ENCODE peak calls at places on chromosomes 16 and 17, in ten cellular contexts. One of them, this sample, is unnamed.

GRCh38 chr16:53433930-53434435 is 288 bp upstream of the RBL2 start:
- DNase-seq in colonic mucosa: no peak
- DNase-seq in transverse colon: no peak
- DNase-seq in naive thymus-derived CD4-positive, alpha-beta T cell: no peak
- DNase-seq in breast epithelium: no peak
- DNase-seq in right lobe of liver: no peak
- DNase-seq in HL-60: peak; percentile 82
- DNase-seq in ovary: no peak
- DNase-seq in spleen: no peak
- DNase-seq in fibroblast of lung: peak; percentile 84
- DNase-seq in this sample: no peak

GRCh38 chr16:20903889-20904506 is 3.4 kb downstream of the LYRM1 start:
- DNase-seq in colonic mucosa: no peak
- DNase-seq in transverse colon: no peak
- DNase-seq in naive thymus-derived CD4-positive, alpha-beta T cell: no peak
- DNase-seq in breast epithelium: no peak
- DNase-seq in right lobe of liver: no peak
- DNase-seq in HL-60: no peak
- DNase-seq in ovary: no peak
- DNase-seq in spleen: no peak
- DNase-seq in fibroblast of lung: no peak
- DNase-seq in this sample: no peak

GRCh38 chr16:12362482-12363458 is 386.2 kb downstream of the SNX29 start:
- DNase-seq in colonic mucosa: peak; percentile 27
- DNase-seq in transverse colon: no peak
- DNase-seq in naive thymus-derived CD4-positive, alpha-beta T cell: no peak
- DNase-seq in breast epithelium: no peak
- DNase-seq in right lobe of liver: no peak
- DNase-seq in HL-60: no peak
- DNase-seq in ovary: no peak
- DNase-seq in spleen: no peak
- DNase-seq in fibroblast of lung: no peak
- DNase-seq in this sample: no peak

GRCh38 chr17:10879110-10879509 is 41.2 kb upstream of the PIRT start:
- DNase-seq in colonic mucosa: peak; percentile 45
- DNase-seq in transverse colon: peak; percentile 59
- DNase-seq in naive thymus-derived CD4-positive, alpha-beta T cell: no peak
- DNase-seq in breast epithelium: no peak
- DNase-seq in right lobe of liver: no peak
- DNase-seq in HL-60: peak; percentile 28
- DNase-seq in ovary: no peak
- DNase-seq in spleen: no peak
- DNase-seq in fibroblast of lung: no peak
- DNase-seq in this sample: no peak

GRCh38 chr17:45451131-45451530 is 18.5 kb upstream of the ARHGAP27 start:
- DNase-seq in colonic mucosa: no peak
- DNase-seq in transverse colon: no peak
- DNase-seq in naive thymus-derived CD4-positive, alpha-beta T cell: no peak
- DNase-seq in breast epithelium: no peak
- DNase-seq in right lobe of liver: no peak
- DNase-seq in HL-60: no peak
- DNase-seq in ovary: no peak
- DNase-seq in spleen: peak; percentile 74
- DNase-seq in fibroblast of lung: no peak
- DNase-seq in this sample: no peak

GRCh38 chr16:49085689-49086088 is 195.9 kb downstream of the CBLN1 start:
- DNase-seq in colonic mucosa: no peak
- DNase-seq in transverse colon: no peak
- DNase-seq in naive thymus-derived CD4-positive, alpha-beta T cell: no peak
- DNase-seq in breast epithelium: no peak
- DNase-seq in right lobe of liver: no peak
- DNase-seq in HL-60: no peak
- DNase-seq in ovary: no peak
- DNase-seq in spleen: no peak
- DNase-seq in fibroblast of lung: no peak
- DNase-seq in this sample: no peak

GRCh38 chr16:15653227-15653626 is 3.2 kb downstream of the NDE1 start:
- DNase-seq in colonic mucosa: no peak
- DNase-seq in transverse colon: peak; percentile 20
- DNase-seq in naive thymus-derived CD4-positive, alpha-beta T cell: no peak
- DNase-seq in breast epithelium: no peak
- DNase-seq in right lobe of liver: no peak
- DNase-seq in HL-60: no peak
- DNase-seq in ovary: no peak
- DNase-seq in spleen: no peak
- DNase-seq in fibroblast of lung: peak; percentile 99
- DNase-seq in this sample: no peak

GRCh38 chr16:19086322-19087199 is 19.1 kb downstream of the COQ7 start:
- DNase-seq in colonic mucosa: peak; percentile 91
- DNase-seq in transverse colon: peak; percentile 90
- DNase-seq in naive thymus-derived CD4-positive, alpha-beta T cell: peak; percentile 81
- DNase-seq in breast epithelium: peak; percentile 80
- DNase-seq in right lobe of liver: peak; percentile 87
- DNase-seq in HL-60: peak; percentile 72
- DNase-seq in ovary: peak; percentile 85
- DNase-seq in spleen: peak; percentile 96
- DNase-seq in fibroblast of lung: peak; percentile 97
- DNase-seq in this sample: no peak

GRCh38 chr16:27254262-27254811 is 14.2 kb downstream of the NSMCE1 start:
- DNase-seq in colonic mucosa: no peak
- DNase-seq in transverse colon: no peak
- DNase-seq in naive thymus-derived CD4-positive, alpha-beta T cell: no peak
- DNase-seq in breast epithelium: no peak
- DNase-seq in right lobe of liver: no peak
- DNase-seq in HL-60: no peak
- DNase-seq in ovary: no peak
- DNase-seq in spleen: no peak
- DNase-seq in fibroblast of lung: no peak
- DNase-seq in this sample: no peak

GRCh38 chr16:4499196-4499555 is 23.0 kb downstream of the HMOX2 start:
- DNase-seq in colonic mucosa: no peak
- DNase-seq in transverse colon: no peak
- DNase-seq in naive thymus-derived CD4-positive, alpha-beta T cell: no peak
- DNase-seq in breast epithelium: no peak
- DNase-seq in right lobe of liver: no peak
- DNase-seq in HL-60: no peak
- DNase-seq in ovary: no peak
- DNase-seq in spleen: no peak
- DNase-seq in fibroblast of lung: no peak
- DNase-seq in this sample: no peak

GRCh38 chr17:5219536-5219935 is 15.1 kb downstream of the SCIMP start:
- DNase-seq in colonic mucosa: no peak
- DNase-seq in transverse colon: no peak
- DNase-seq in naive thymus-derived CD4-positive, alpha-beta T cell: no peak
- DNase-seq in breast epithelium: no peak
- DNase-seq in right lobe of liver: peak; percentile 8
- DNase-seq in HL-60: no peak
- DNase-seq in ovary: no peak
- DNase-seq in spleen: peak; percentile 6
- DNase-seq in fibroblast of lung: no peak
- DNase-seq in this sample: no peak

GRCh38 chr16:84538441-84538840 is 34.0 kb upstream of the MEAK7 start:
- DNase-seq in colonic mucosa: no peak
- DNase-seq in transverse colon: no peak
- DNase-seq in naive thymus-derived CD4-positive, alpha-beta T cell: no peak
- DNase-seq in breast epithelium: no peak
- DNase-seq in right lobe of liver: no peak
- DNase-seq in HL-60: no peak
- DNase-seq in ovary: no peak
- DNase-seq in spleen: peak; percentile 9
- DNase-seq in fibroblast of lung: no peak
- DNase-seq in this sample: no peak

GRCh38 chr16:57696240-57696639 is 1.6 kb downstream of the DRC7 start:
- DNase-seq in colonic mucosa: no peak
- DNase-seq in transverse colon: no peak
- DNase-seq in naive thymus-derived CD4-positive, alpha-beta T cell: no peak
- DNase-seq in breast epithelium: no peak
- DNase-seq in right lobe of liver: no peak
- DNase-seq in HL-60: no peak
- DNase-seq in ovary: no peak
- DNase-seq in spleen: no peak
- DNase-seq in fibroblast of lung: no peak
- DNase-seq in this sample: no peak

GRCh38 chr17:42642377-42642776 is 16.7 kb upstream of the TUBG2 start:
- DNase-seq in colonic mucosa: no peak
- DNase-seq in transverse colon: no peak
- DNase-seq in naive thymus-derived CD4-positive, alpha-beta T cell: no peak
- DNase-seq in breast epithelium: no peak
- DNase-seq in right lobe of liver: no peak
- DNase-seq in HL-60: no peak
- DNase-seq in ovary: no peak
- DNase-seq in spleen: no peak
- DNase-seq in fibroblast of lung: no peak
- DNase-seq in this sample: no peak

GRCh38 chr17:80720624-80721577 is 176.3 kb downstream of the RPTOR start:
- DNase-seq in colonic mucosa: no peak
- DNase-seq in transverse colon: peak; percentile 37
- DNase-seq in naive thymus-derived CD4-positive, alpha-beta T cell: no peak
- DNase-seq in breast epithelium: no peak
- DNase-seq in right lobe of liver: no peak
- DNase-seq in HL-60: no peak
- DNase-seq in ovary: no peak
- DNase-seq in spleen: no peak
- DNase-seq in fibroblast of lung: peak; percentile 62
- DNase-seq in this sample: no peak

GRCh38 chr17:83170571-83171260 is 91.3 kb downstream of the METRNL start:
- DNase-seq in colonic mucosa: no peak
- DNase-seq in transverse colon: no peak
- DNase-seq in naive thymus-derived CD4-positive, alpha-beta T cell: no peak
- DNase-seq in breast epithelium: peak; percentile 9
- DNase-seq in right lobe of liver: no peak
- DNase-seq in HL-60: no peak
- DNase-seq in ovary: no peak
- DNase-seq in spleen: no peak
- DNase-seq in fibroblast of lung: no peak
- DNase-seq in this sample: no peak

GRCh38 chr17:80640379-80641071 is 95.9 kb downstream of the RPTOR start:
- DNase-seq in colonic mucosa: no peak
- DNase-seq in transverse colon: no peak
- DNase-seq in naive thymus-derived CD4-positive, alpha-beta T cell: no peak
- DNase-seq in breast epithelium: no peak
- DNase-seq in right lobe of liver: no peak
- DNase-seq in HL-60: no peak
- DNase-seq in ovary: no peak
- DNase-seq in spleen: no peak
- DNase-seq in fibroblast of lung: no peak
- DNase-seq in this sample: no peak

DNA sequence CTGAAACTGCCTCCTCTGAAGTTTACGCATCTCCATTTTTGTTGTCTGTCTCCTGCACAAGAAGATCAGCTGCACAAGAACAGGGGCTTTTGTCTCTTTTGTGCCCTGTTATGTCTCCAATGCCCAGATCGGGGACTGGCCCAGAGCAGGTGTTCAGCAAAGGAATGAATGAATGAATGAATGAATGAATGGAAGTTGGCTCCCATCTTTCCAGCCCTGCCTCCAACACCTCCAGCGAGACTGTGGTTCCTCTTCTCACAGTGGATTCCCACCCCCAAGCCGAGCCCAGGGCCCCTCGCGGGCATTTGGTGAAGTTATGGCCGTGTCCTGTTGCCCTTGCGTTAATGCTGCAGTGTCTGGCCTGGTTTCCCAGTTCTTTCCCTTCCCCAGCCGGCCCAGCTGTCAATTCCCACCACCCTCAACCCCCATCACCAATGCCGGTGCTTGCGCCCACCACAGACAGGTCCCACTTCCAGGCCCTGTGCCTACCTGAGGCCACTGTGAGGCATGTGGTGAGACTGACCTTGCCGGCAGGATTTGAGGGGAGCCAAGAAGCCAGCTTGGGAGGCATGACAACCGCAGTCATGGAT is 21.3 kb upstream of the KCNJ12 start:
- DNase-seq in colonic mucosa: no peak
- DNase-seq in transverse colon: no peak
- DNase-seq in naive thymus-derived CD4-positive, alpha-beta T cell: no peak
- DNase-seq in breast epithelium: no peak
- DNase-seq in right lobe of liver: peak; percentile 37
- DNase-seq in HL-60: no peak
- DNase-seq in ovary: no peak
- DNase-seq in spleen: peak; percentile 61
- DNase-seq in fibroblast of lung: no peak
- DNase-seq in this sample: no peak
- H3K27ac ChIP-seq in colonic mucosa: no peak overlapping the region
- H3K27ac ChIP-seq in transverse colon: no peak overlapping the region
- H3K27ac ChIP-seq in naive thymus-derived CD4-positive, alpha-beta T cell: no peak overlapping the region
- H3K27ac ChIP-seq in breast epithelium: no peak overlapping the region
- H3K27ac ChIP-seq in right lobe of liver: no peak overlapping the region
- H3K27ac ChIP-seq in HL-60: no peak overlapping the region
- H3K27ac ChIP-seq in ovary: no peak overlapping the region
- H3K27ac ChIP-seq in spleen: no peak overlapping the region
- H3K27ac ChIP-seq in fibroblast of lung: no peak overlapping the region
- H3K27ac ChIP-seq in this sample: no peak overlapping the region

GRCh38 chr17:2598166-2598565 is 4.7 kb downstream of the PAFAH1B1 start:
- DNase-seq in colonic mucosa: no peak
- DNase-seq in transverse colon: no peak
- DNase-seq in naive thymus-derived CD4-positive, alpha-beta T cell: no peak
- DNase-seq in breast epithelium: no peak
- DNase-seq in right lobe of liver: no peak
- DNase-seq in HL-60: no peak
- DNase-seq in ovary: no peak
- DNase-seq in spleen: no peak
- DNase-seq in fibroblast of lung: peak; percentile 72
- DNase-seq in this sample: no peak
- H3K27ac ChIP-seq in colonic mucosa: no peak overlapping the region
- H3K27ac ChIP-seq in transverse colon: peak overlapping the region; percentile 9
- H3K27ac ChIP-seq in naive thymus-derived CD4-positive, alpha-beta T cell: no peak overlapping the region
- H3K27ac ChIP-seq in breast epithelium: no peak overlapping the region
- H3K27ac ChIP-seq in right lobe of liver: no peak overlapping the region
- H3K27ac ChIP-seq in HL-60: no peak overlapping the region
- H3K27ac ChIP-seq in ovary: no peak overlapping the region
- H3K27ac ChIP-seq in spleen: no peak overlapping the region
- H3K27ac ChIP-seq in fibroblast of lung: no peak overlapping the region
- H3K27ac ChIP-seq in this sample: peak overlapping the region; percentile 12

DNA sequence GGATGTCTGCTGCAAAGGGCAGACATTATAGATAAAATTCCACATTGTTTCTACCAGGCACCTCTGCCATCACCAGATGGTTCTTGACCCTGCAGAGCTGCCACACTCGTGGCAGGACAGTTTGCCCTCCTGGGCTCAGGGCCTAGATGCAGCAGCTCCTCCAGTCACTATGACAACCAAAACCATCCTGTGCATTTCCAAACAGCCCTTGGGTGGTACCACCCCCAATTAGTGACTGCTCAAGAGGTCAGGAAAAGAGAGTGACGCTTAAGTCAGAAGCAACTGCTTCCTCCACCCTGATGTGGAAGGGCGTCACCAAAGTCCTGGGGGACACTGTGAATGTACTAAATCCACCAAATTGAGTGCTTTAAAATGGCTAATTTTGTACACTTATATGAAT is 109.2 kb downstream of the C16orf95 start:
- DNase-seq in colonic mucosa: no peak
- DNase-seq in transverse colon: no peak
- DNase-seq in naive thymus-derived CD4-positive, alpha-beta T cell: no peak
- DNase-seq in breast epithelium: no peak
- DNase-seq in right lobe of liver: no peak
- DNase-seq in HL-60: no peak
- DNase-seq in ovary: no peak
- DNase-seq in spleen: no peak
- DNase-seq in fibroblast of lung: peak; percentile 27
- DNase-seq in this sample: no peak
- H3K27ac ChIP-seq in colonic mucosa: no peak overlapping the region
- H3K27ac ChIP-seq in transverse colon: no peak overlapping the region
- H3K27ac ChIP-seq in naive thymus-derived CD4-positive, alpha-beta T cell: no peak overlapping the region
- H3K27ac ChIP-seq in breast epithelium: no peak overlapping the region
- H3K27ac ChIP-seq in right lobe of liver: no peak overlapping the region
- H3K27ac ChIP-seq in HL-60: no peak overlapping the region
- H3K27ac ChIP-seq in ovary: no peak overlapping the region
- H3K27ac ChIP-seq in spleen: no peak overlapping the region
- H3K27ac ChIP-seq in fibroblast of lung: peak overlapping the region; percentile 66
- H3K27ac ChIP-seq in this sample: peak overlapping the region; percentile 18

GRCh38 chr16:89374393-89374948 is 115.9 kb downstream of the ANKRD11 start:
- DNase-seq in colonic mucosa: no peak
- DNase-seq in transverse colon: no peak
- DNase-seq in naive thymus-derived CD4-positive, alpha-beta T cell: no peak
- DNase-seq in breast epithelium: no peak
- DNase-seq in right lobe of liver: peak; percentile 35
- DNase-seq in HL-60: no peak
- DNase-seq in ovary: no peak
- DNase-seq in spleen: no peak
- DNase-seq in fibroblast of lung: peak; percentile 56
- DNase-seq in this sample: no peak
- H3K27ac ChIP-seq in colonic mucosa: no peak overlapping the region
- H3K27ac ChIP-seq in transverse colon: no peak overlapping the region
- H3K27ac ChIP-seq in naive thymus-derived CD4-positive, alpha-beta T cell: no peak overlapping the region
- H3K27ac ChIP-seq in breast epithelium: no peak overlapping the region
- H3K27ac ChIP-seq in right lobe of liver: no peak overlapping the region
- H3K27ac ChIP-seq in HL-60: no peak overlapping the region
- H3K27ac ChIP-seq in ovary: no peak overlapping the region
- H3K27ac ChIP-seq in spleen: no peak overlapping the region
- H3K27ac ChIP-seq in fibroblast of lung: peak overlapping the region; percentile 64
- H3K27ac ChIP-seq in this sample: no peak overlapping the region